ENCODE peak calls at places on chromosomes 2 and 18, in nine cellular contexts. F is substantia nigra; T is fibroblast of mammary gland; H is T1000; Z is GM06990; A is stimulated activated CD8-positive, alpha-beta memory T cell treated with anti-CD3 and anti-CD28 coated beads, Interleukin-12 subunit alpha, Interleukin-12 subunit beta, amount 100 ng/mL, for 4 hours; X is posterior cingulate gyrus; Y is SK-N-DZ; D is stimulated activated CD4-positive, alpha-beta T cell treated with anti-CD3 and anti-CD28 coated beads, Interleukin-2, amount 100 ng/mL, for 48 hours. K is an unnamed sample.

GRCh38 chr2:106095478-106096392 is 98.4 kb downstream of the UXS1 start:
- DNase-seq in F (no peak), T (no peak), H (no peak), Z (no peak), A (peak; percentile 55), X (no peak), Y (no peak), D (peak; percentile 47), K (peak; percentile 73)

GRCh38 chr2:196380098-196380497 is 208.7 kb upstream of the STK17B start:
- DNase-seq in F (no peak), T (no peak), H (no peak), Z (no peak), A (no peak), X (no peak), Y (no peak), D (no peak), K (no peak)

GRCh38 chr2:12113364-12113763 is 366.9 kb downstream of the LPIN1 start:
- DNase-seq in F (no peak), T (no peak), H (no peak), Z (no peak), A (no peak), X (no peak), Y (no peak), D (no peak), K (no peak)

GRCh38 chr2:236753611-236754010 is 184.0 kb downstream of the ACKR3 start:
- DNase-seq in F (no peak), T (no peak), H (no peak), Z (no peak), A (no peak), X (no peak), Y (no peak), D (no peak), K (no peak)

GRCh38 chr2:99166218-99166617 is 11.5 kb downstream of the LIPT1 start:
- DNase-seq in F (no peak), T (no peak), H (no peak), Z (no peak), A (no peak), X (no peak), Y (no peak), D (no peak), K (no peak)

GRCh38 chr2:203022751-203023150 is 8.1 kb downstream of the NBEAL1 start:
- DNase-seq in F (no peak), T (peak; percentile 41), H (no peak), Z (no peak), A (no peak), X (no peak), Y (no peak), D (no peak), K (no peak)

GRCh38 chr2:166637051-166637450 is 143.0 kb upstream of the SCN7A start:
- DNase-seq in F (no peak), T (peak; percentile 2), H (no peak), Z (no peak), A (no peak), X (no peak), Y (no peak), D (no peak), K (no peak)

GRCh38 chr2:149729575-149729974 is 142.0 kb upstream of the MMADHC start:
- DNase-seq in F (no peak), T (no peak), H (no peak), Z (no peak), A (no peak), X (no peak), Y (peak; percentile 18), D (no peak), K (no peak)

GRCh38 chr2:97728091-97728596 is 14.8 kb downstream of the ZAP70 start:
- DNase-seq in F (no peak), T (peak; percentile 32), H (no peak), Z (no peak), A (no peak), X (peak; percentile 65), Y (no peak), D (no peak), K (peak; percentile 83)

GRCh38 chr2:201984800-201985525 is 48.7 kb upstream of the FZD7 start:
- DNase-seq in F (peak; percentile 36), T (no peak), H (no peak), Z (no peak), A (no peak), X (peak; percentile 87), Y (no peak), D (no peak), K (peak; percentile 63)

GRCh38 chr2:70960833-70961647 is 17.4 kb upstream of the ANKRD53 start:
- DNase-seq in F (no peak), T (no peak), H (no peak), Z (no peak), A (no peak), X (no peak), Y (no peak), D (no peak), K (no peak)

GRCh38 chr18:58787750-58788149 is 76.9 kb upstream of the ZNF532 start:
- DNase-seq in F (no peak), T (no peak), H (no peak), Z (no peak), A (no peak), X (peak; percentile 56), Y (no peak), D (no peak), K (peak; percentile 70)

GRCh38 chr18:57249109-57249508 is 102.2 kb downstream of the BOD1L2 start:
- DNase-seq in F (no peak), T (no peak), H (no peak), Z (no peak), A (no peak), X (no peak), Y (no peak), D (no peak), K (no peak)

GRCh38 chr2:9641641-9642040 is 10.8 kb upstream of the YWHAQ start:
- DNase-seq in F (no peak), T (no peak), H (no peak), Z (peak; percentile 49), A (no peak), X (no peak), Y (no peak), D (no peak), K (no peak)

GRCh38 chr18:31819106-31819924 is 58.6 kb upstream of the SLC25A52 start:
- DNase-seq in F (no peak), T (peak; percentile 63), H (no peak), Z (no peak), A (no peak), X (no peak), Y (peak; percentile 42), D (no peak), K (no peak)

GRCh38 chr2:134932864-134933526 is 14.4 kb downstream of the CCNT2 start:
- DNase-seq in F (no peak), T (no peak), H (no peak), Z (no peak), A (no peak), X (no peak), Y (no peak), D (no peak), K (no peak)

GRCh38 chr2:8719528-8719927 is 37.7 kb downstream of the ID2 start:
- DNase-seq in F (no peak), T (peak; percentile 69), H (no peak), Z (no peak), A (no peak), X (no peak), Y (no peak), D (no peak), K (no peak)

GRCh38 chr2:70767094-70767698 is 804 bp downstream of the ADD2 start:
- DNase-seq in F (no peak), T (no peak), H (no peak), Z (peak; percentile 17), A (peak; percentile 0), X (peak; percentile 27), Y (peak; percentile 64), D (peak; percentile 1), K (peak; percentile 51)

GRCh38 chr2:229713371-229714079 is 830 bp downstream of the DNER start:
- DNase-seq in F (peak; percentile 38), T (no peak), H (peak; percentile 49), Z (peak; percentile 23), A (no peak), X (peak; percentile 74), Y (no peak), D (peak; percentile 7), K (peak; percentile 75)

GRCh38 chr2:15354596-15355359 is 206.4 kb downstream of the NBAS start:
- DNase-seq in F (no peak), T (peak; percentile 7), H (no peak), Z (no peak), A (no peak), X (no peak), Y (peak; percentile 45), D (no peak), K (no peak)

GRCh38 chr2:161373939-161374338 is 42.2 kb upstream of the TBR1 start:
- DNase-seq in F (no peak), T (peak; percentile 11), H (no peak), Z (no peak), A (no peak), X (no peak), Y (no peak), D (no peak), K (no peak)

GRCh38 chr18:70288171-70288850 is 534 bp upstream of the SOCS6 start:
- DNase-seq in F (no peak), T (peak; percentile 33), H (no peak), Z (peak; percentile 18), A (no peak), X (peak; percentile 28), Y (peak; percentile 25), D (no peak), K (peak; percentile 46)

GRCh38 chr18:9419956-9420631 is 55.2 kb upstream of the RALBP1 start:
- DNase-seq in F (no peak), T (peak; percentile 14), H (no peak), Z (no peak), A (no peak), X (no peak), Y (no peak), D (no peak), K (no peak)

GRCh38 chr2:216632321-216632951 is 784 bp upstream of the IGFBP2 start:
- DNase-seq in F (no peak), T (no peak), H (no peak), Z (no peak), A (no peak), X (no peak), Y (no peak), D (no peak), K (no peak)

GRCh38 chr18:76679259-76679658 is 143.1 kb upstream of the ZNF236 start:
- DNase-seq in F (no peak), T (no peak), H (no peak), Z (no peak), A (no peak), X (no peak), Y (peak; percentile 63), D (no peak), K (no peak)

GRCh38 chr2:113203901-113204519 is 30.2 kb downstream of the PSD4 start:
- DNase-seq in F (no peak), T (peak; percentile 75), H (peak; percentile 39), Z (no peak), A (peak; percentile 50), X (peak; percentile 71), Y (peak; percentile 39), D (peak; percentile 71), K (peak; percentile 43)

GRCh38 chr18:45974088-45974536 is 7.0 kb upstream of the EPG5 start:
- DNase-seq in F (no peak), T (peak; percentile 88), H (peak; percentile 22), Z (no peak), A (peak; percentile 19), X (peak; percentile 22), Y (peak; percentile 60), D (peak; percentile 51), K (no peak)